ENCODE peak calls at places on chromosomes 7 and 10, in six cellular contexts. One of them, this sample, is unnamed.

GRCh38 chr10:102593804-102594079 is 50.5 kb upstream of the TRIM8 start:
- DNase-seq in mesendoderm: no peak
- DNase-seq in H1: no peak
- DNase-seq in H9: no peak
- DNase-seq in neuronal stem cell: no peak
- DNase-seq in mesenchymal stem cell: no peak
- DNase-seq in this sample: no peak

GRCh38 chr7:65216469-65216868 is 157.2 kb upstream of the ZNF92 start:
- DNase-seq in H9: peak; percentile 84
- DNase-seq in neuronal stem cell: peak; percentile 40
- DNase-seq in H1: peak; percentile 77
- DNase-seq in mesenchymal stem cell: peak; percentile 21
- DNase-seq in mesendoderm: peak; percentile 74
- DNase-seq in this sample: peak; percentile 16

GRCh38 chr10:94080108-94080507 is 86.4 kb downstream of the PLCE1 start:
- DNase-seq in H1: no peak
- DNase-seq in mesenchymal stem cell: no peak
- DNase-seq in mesendoderm: no peak
- DNase-seq in neuronal stem cell: no peak
- DNase-seq in H9: no peak
- DNase-seq in this sample: no peak

GRCh38 chr10:102410427-102411073 is 8.0 kb downstream of the PSD start:
- DNase-seq in H9: peak; percentile 64
- DNase-seq in H1: peak; percentile 70
- DNase-seq in neuronal stem cell: no peak
- DNase-seq in mesenchymal stem cell: peak; percentile 47
- DNase-seq in mesendoderm: no peak
- DNase-seq in this sample: no peak

GRCh38 chr7:65968256-65969185 is 13.5 kb downstream of the GUSB start:
- DNase-seq in neuronal stem cell: no peak
- DNase-seq in H9: no peak
- DNase-seq in H1: no peak
- DNase-seq in mesendoderm: no peak
- DNase-seq in mesenchymal stem cell: no peak
- DNase-seq in this sample: no peak

GRCh38 chr7:100176096-100176835 is 915 bp downstream of the GPC2 start:
- DNase-seq in H1: no peak
- DNase-seq in H9: no peak
- DNase-seq in mesendoderm: no peak
- DNase-seq in neuronal stem cell: no peak
- DNase-seq in mesenchymal stem cell: no peak
- DNase-seq in this sample: no peak

GRCh38 chr10:66637273-66638036 is 288.4 kb upstream of the LRRTM3 start:
- DNase-seq in H9: no peak
- DNase-seq in neuronal stem cell: no peak
- DNase-seq in mesendoderm: peak; percentile 7
- DNase-seq in mesenchymal stem cell: no peak
- DNase-seq in H1: no peak
- DNase-seq in this sample: no peak

GRCh38 chr10:28331821-28332220 is 29.0 kb upstream of the MPP7 start:
- DNase-seq in neuronal stem cell: no peak
- DNase-seq in mesendoderm: no peak
- DNase-seq in mesenchymal stem cell: peak; percentile 78
- DNase-seq in H9: no peak
- DNase-seq in H1: no peak
- DNase-seq in this sample: peak; percentile 97

GRCh38 chr7:114345494-114345893 is 69.1 kb upstream of the FOXP2 start:
- DNase-seq in mesenchymal stem cell: no peak
- DNase-seq in H1: no peak
- DNase-seq in H9: no peak
- DNase-seq in mesendoderm: no peak
- DNase-seq in neuronal stem cell: no peak
- DNase-seq in this sample: peak; percentile 33

DNA sequence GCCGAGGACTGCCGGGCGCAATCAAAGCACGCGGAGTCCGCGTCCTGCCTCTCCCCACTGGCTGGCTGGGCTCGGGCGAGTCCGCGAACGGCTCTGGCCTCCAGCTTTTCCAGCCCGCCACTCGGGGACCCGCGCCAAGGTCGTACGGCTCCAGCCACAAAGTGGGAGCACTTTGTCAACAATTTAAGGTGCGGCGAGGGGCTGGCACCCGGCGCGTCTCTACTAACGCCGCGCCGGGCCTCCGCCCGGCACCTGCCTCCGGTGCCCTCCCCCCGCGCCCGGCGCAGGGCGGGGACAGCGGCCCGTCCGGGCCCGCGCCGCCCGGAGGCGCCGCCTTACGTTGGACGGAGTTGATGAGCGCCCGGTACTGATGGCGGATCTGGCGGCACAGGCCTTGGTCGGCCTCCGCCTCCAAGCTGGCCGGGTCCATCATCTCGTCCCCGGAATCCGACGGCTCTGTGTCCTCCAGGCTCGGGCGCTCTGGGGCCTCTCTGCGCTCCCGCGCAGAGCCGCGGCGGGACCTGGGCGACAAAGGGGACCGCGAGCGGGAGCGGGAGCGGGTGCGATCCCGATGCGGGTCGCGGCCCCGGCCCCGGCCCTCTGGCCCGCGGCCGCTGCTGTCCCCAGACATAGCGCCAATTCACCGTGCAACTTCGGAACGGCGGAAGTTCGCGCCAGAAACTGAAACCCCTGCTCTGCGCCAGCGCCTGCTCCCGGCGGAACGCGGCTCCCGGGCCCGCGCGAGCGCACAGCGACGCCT is at the start of gene NSMCE4A:
- DNase-seq in H1: peak; percentile 88
- DNase-seq in neuronal stem cell: peak; percentile 65
- DNase-seq in H9: peak; percentile 39
- DNase-seq in mesendoderm: peak; percentile 87
- DNase-seq in mesenchymal stem cell: peak; percentile 76
- DNase-seq in this sample: peak; percentile 71
- H2BK120ac ChIP-seq in H1: no peak within 1 kb of the TSS
- H2BK120ac ChIP-seq in neuronal stem cell: peak within 1 kb of the TSS; percentile 17
- H2BK120ac ChIP-seq in H9: no peak within 1 kb of the TSS
- H2BK120ac ChIP-seq in mesendoderm: no peak within 1 kb of the TSS
- H2BK120ac ChIP-seq in mesenchymal stem cell: no peak within 1 kb of the TSS
- H2BK120ac ChIP-seq in this sample: no peak within 1 kb of the TSS

GRCh38 chr7:55512635-55513034 is 59.7 kb downstream of the VOPP1 start:
- DNase-seq in neuronal stem cell: no peak
- DNase-seq in mesenchymal stem cell: no peak
- DNase-seq in mesendoderm: no peak
- DNase-seq in H1: no peak
- DNase-seq in H9: no peak
- DNase-seq in this sample: no peak
- H2BK120ac ChIP-seq in neuronal stem cell: no peak overlapping the region
- H2BK120ac ChIP-seq in mesenchymal stem cell: no peak overlapping the region
- H2BK120ac ChIP-seq in mesendoderm: no peak overlapping the region
- H2BK120ac ChIP-seq in H1: no peak overlapping the region
- H2BK120ac ChIP-seq in H9: no peak overlapping the region
- H2BK120ac ChIP-seq in this sample: no peak overlapping the region

DNA sequence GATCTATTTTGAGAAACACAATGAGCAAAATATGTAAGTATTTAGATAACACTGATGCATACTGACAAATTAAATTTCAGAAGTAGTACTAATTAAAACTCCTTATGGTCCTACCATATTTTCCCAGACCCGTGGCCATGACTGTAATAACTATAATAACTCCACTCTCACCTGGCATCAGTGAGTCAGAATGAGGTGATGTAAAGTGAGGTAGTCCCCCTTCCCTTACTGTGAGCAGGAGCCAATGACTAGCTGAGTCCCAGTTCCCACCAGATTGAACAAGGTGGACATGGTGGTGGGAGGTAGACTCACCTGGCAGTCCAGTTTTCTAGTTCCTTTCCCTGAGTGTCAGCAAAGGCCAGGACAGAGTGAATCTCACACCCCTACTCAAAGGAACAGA is 630.5 kb upstream of the IGFBP3 start:
- DNase-seq in H9: no peak
- DNase-seq in mesenchymal stem cell: no peak
- DNase-seq in neuronal stem cell: no peak
- DNase-seq in H1: no peak
- DNase-seq in mesendoderm: no peak
- DNase-seq in this sample: no peak
- H2BK120ac ChIP-seq in H9: no peak overlapping the region
- H2BK120ac ChIP-seq in mesenchymal stem cell: no peak overlapping the region
- H2BK120ac ChIP-seq in neuronal stem cell: no peak overlapping the region
- H2BK120ac ChIP-seq in H1: no peak overlapping the region
- H2BK120ac ChIP-seq in mesendoderm: no peak overlapping the region
- H2BK120ac ChIP-seq in this sample: peak overlapping the region; percentile 64

DNA sequence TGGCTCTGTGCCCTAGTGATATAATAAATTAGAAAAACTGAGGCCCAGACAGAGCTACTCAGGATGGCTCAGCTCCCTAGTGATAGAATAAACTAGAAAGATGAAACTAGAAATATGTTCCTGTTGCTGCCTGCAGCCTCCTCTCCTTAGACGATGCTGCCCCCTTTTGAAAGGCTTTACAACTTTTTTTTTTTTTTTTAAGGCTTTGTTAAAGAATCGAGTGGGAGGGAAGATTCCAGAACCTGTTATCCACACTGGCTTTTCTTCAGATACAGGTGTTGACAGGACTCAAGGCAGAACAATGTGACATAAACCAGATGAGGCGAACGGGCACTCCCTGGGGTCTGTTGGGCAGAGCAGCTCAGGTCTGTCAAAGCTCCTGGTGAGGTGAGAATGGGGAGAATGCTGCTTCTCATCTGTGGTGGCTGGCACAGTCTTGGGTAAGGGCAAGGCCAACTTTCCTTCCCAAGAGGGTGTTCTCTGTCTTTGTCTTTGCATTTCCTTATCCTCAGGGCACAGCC is 175.1 kb downstream of the COBL start:
- DNase-seq in neuronal stem cell: peak; percentile 26
- DNase-seq in mesenchymal stem cell: peak; percentile 43
- DNase-seq in mesendoderm: peak; percentile 76
- DNase-seq in H1: peak; percentile 52
- DNase-seq in H9: no peak
- DNase-seq in this sample: peak; percentile 35
- H2BK120ac ChIP-seq in neuronal stem cell: no peak overlapping the region
- H2BK120ac ChIP-seq in mesenchymal stem cell: no peak overlapping the region
- H2BK120ac ChIP-seq in mesendoderm: no peak overlapping the region
- H2BK120ac ChIP-seq in H1: no peak overlapping the region
- H2BK120ac ChIP-seq in H9: no peak overlapping the region
- H2BK120ac ChIP-seq in this sample: no peak overlapping the region

DNA sequence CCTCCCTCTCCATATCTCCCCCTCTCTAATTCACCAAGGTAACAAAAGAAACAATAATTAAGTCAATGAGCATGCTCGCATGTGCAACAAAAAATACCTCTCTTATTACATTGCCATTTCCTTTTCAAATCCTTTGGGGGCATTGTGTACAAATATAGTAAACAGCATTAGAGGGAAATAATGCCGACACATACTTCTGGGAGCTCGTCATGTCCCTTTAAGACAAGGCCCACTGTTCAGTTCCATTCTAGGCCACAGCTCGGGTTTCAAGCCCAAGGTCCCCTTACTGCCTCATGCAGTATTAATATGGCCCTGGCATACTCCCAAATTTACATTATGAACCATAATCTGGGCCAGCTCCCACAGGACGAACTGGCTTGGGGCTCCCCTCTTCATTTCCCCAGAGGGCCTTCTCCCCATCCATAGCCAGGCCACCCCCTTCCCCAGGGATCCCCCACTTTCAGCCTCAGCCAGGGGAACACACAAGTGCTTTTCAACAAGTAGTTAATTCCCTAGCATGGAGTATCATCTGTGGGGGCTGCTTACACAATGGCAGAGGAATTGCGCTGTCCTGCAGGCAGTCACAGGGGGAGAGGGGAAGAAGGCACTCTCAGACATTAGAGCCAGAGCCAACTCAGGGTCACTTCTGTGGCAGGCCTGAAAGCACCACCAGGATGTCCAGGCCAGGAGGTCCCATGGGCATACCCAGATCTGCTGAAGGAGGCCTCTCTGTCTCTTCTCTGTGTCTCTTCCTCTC is 110.6 kb downstream of the KCNMA1 start:
- DNase-seq in mesendoderm: no peak
- DNase-seq in neuronal stem cell: no peak
- DNase-seq in H9: no peak
- DNase-seq in mesenchymal stem cell: peak; percentile 75
- DNase-seq in H1: no peak
- DNase-seq in this sample: no peak
- H2BK120ac ChIP-seq in mesendoderm: no peak overlapping the region
- H2BK120ac ChIP-seq in neuronal stem cell: no peak overlapping the region
- H2BK120ac ChIP-seq in H9: no peak overlapping the region
- H2BK120ac ChIP-seq in mesenchymal stem cell: no peak overlapping the region
- H2BK120ac ChIP-seq in H1: no peak overlapping the region
- H2BK120ac ChIP-seq in this sample: peak overlapping the region; percentile 95

This sample was measured in IMR-90.